ENCODE peak calls at places on chromosome 17, in five cellular contexts. One of them, this sample, is unnamed.

GRCh38 chr17:40534431-40535189 is 30.7 kb downstream of the CCR7 start:
- DNase-seq in HFF-Myc: no peak
- DNase-seq in IMR-90: no peak
- DNase-seq in fibroblast of the aortic adventitia: peak; percentile 49
- DNase-seq in choroid plexus epithelial cell: peak; percentile 61
- DNase-seq in this sample: peak; percentile 54

GRCh38 chr17:79258843-79259242 is 184.2 kb downstream of the ENGASE start:
- DNase-seq in HFF-Myc: no peak
- DNase-seq in IMR-90: no peak
- DNase-seq in fibroblast of the aortic adventitia: no peak
- DNase-seq in choroid plexus epithelial cell: no peak
- DNase-seq in this sample: no peak

GRCh38 chr17:61568219-61569072 is 22.6 kb downstream of the NACA2 start:
- DNase-seq in HFF-Myc: no peak
- DNase-seq in IMR-90: no peak
- DNase-seq in fibroblast of the aortic adventitia: no peak
- DNase-seq in choroid plexus epithelial cell: no peak
- DNase-seq in this sample: no peak

GRCh38 chr17:321386-321941 is 31.1 kb downstream of the RPH3AL start:
- DNase-seq in HFF-Myc: no peak
- DNase-seq in IMR-90: no peak
- DNase-seq in fibroblast of the aortic adventitia: no peak
- DNase-seq in choroid plexus epithelial cell: no peak
- DNase-seq in this sample: no peak

GRCh38 chr17:48068491-48068961 is 20.4 kb downstream of the NFE2L1 start:
- DNase-seq in HFF-Myc: no peak
- DNase-seq in IMR-90: peak; percentile 65
- DNase-seq in fibroblast of the aortic adventitia: peak; percentile 59
- DNase-seq in choroid plexus epithelial cell: peak; percentile 56
- DNase-seq in this sample: peak; percentile 47

GRCh38 chr17:50056217-50056960 is 479 bp downstream of the ITGA3 start:
- DNase-seq in HFF-Myc: no peak
- DNase-seq in IMR-90: peak; percentile 69
- DNase-seq in fibroblast of the aortic adventitia: peak; percentile 58
- DNase-seq in choroid plexus epithelial cell: peak; percentile 78
- DNase-seq in this sample: no peak

GRCh38 chr17:51347851-51348584 is 87.7 kb downstream of the UTP18 start:
- DNase-seq in HFF-Myc: no peak
- DNase-seq in IMR-90: no peak
- DNase-seq in fibroblast of the aortic adventitia: no peak
- DNase-seq in choroid plexus epithelial cell: no peak
- DNase-seq in this sample: no peak

GRCh38 chr17:61389670-61390478 is 9.8 kb upstream of the TBX2 start:
- DNase-seq in HFF-Myc: no peak
- DNase-seq in IMR-90: peak; percentile 41
- DNase-seq in fibroblast of the aortic adventitia: peak; percentile 41
- DNase-seq in choroid plexus epithelial cell: peak; percentile 63
- DNase-seq in this sample: peak; percentile 61

GRCh38 chr17:44738214-44738906 is 20.4 kb upstream of the ADAM11 start:
- DNase-seq in HFF-Myc: no peak
- DNase-seq in IMR-90: peak; percentile 49
- DNase-seq in fibroblast of the aortic adventitia: no peak
- DNase-seq in choroid plexus epithelial cell: no peak
- DNase-seq in this sample: peak; percentile 63

GRCh38 chr17:67260051-67260987 is 15.3 kb upstream of the HELZ start:
- DNase-seq in HFF-Myc: peak; percentile 38
- DNase-seq in IMR-90: peak; percentile 75
- DNase-seq in fibroblast of the aortic adventitia: peak; percentile 88
- DNase-seq in choroid plexus epithelial cell: peak; percentile 97
- DNase-seq in this sample: peak; percentile 91

GRCh38 chr17:57866319-57866718 is 16.5 kb upstream of the MRPS23 start:
- DNase-seq in HFF-Myc: no peak
- DNase-seq in IMR-90: no peak
- DNase-seq in fibroblast of the aortic adventitia: no peak
- DNase-seq in choroid plexus epithelial cell: no peak
- DNase-seq in this sample: no peak

GRCh38 chr17:77247609-77248008 is 106.8 kb downstream of the SEC14L1 start:
- DNase-seq in HFF-Myc: no peak
- DNase-seq in IMR-90: no peak
- DNase-seq in fibroblast of the aortic adventitia: no peak
- DNase-seq in choroid plexus epithelial cell: no peak
- DNase-seq in this sample: no peak
- H3K4me3 ChIP-seq in HFF-Myc: no peak overlapping the region
- H3K4me3 ChIP-seq in IMR-90: no peak overlapping the region
- H3K4me3 ChIP-seq in fibroblast of the aortic adventitia: no peak overlapping the region
- H3K4me3 ChIP-seq in choroid plexus epithelial cell: no peak overlapping the region
- H3K4me3 ChIP-seq in this sample: no peak overlapping the region

GRCh38 chr17:81804559-81805399 is 829 bp downstream of the GCGR start:
- DNase-seq in HFF-Myc: no peak
- DNase-seq in IMR-90: no peak
- DNase-seq in fibroblast of the aortic adventitia: no peak
- DNase-seq in choroid plexus epithelial cell: no peak
- DNase-seq in this sample: no peak

GRCh38 chr17:81802856-81803643 is 900 bp upstream of the GCGR start:
- DNase-seq in HFF-Myc: no peak
- DNase-seq in IMR-90: no peak
- DNase-seq in fibroblast of the aortic adventitia: no peak
- DNase-seq in choroid plexus epithelial cell: no peak
- DNase-seq in this sample: no peak

GRCh38 chr17:81802048-81802758 is 1.7 kb upstream of the GCGR start:
- DNase-seq in HFF-Myc: no peak
- DNase-seq in IMR-90: no peak
- DNase-seq in fibroblast of the aortic adventitia: no peak
- DNase-seq in choroid plexus epithelial cell: no peak
- DNase-seq in this sample: no peak

GRCh38 chr17:81805707-81806460 is 1.9 kb downstream of the GCGR start:
- DNase-seq in HFF-Myc: no peak
- DNase-seq in IMR-90: no peak
- DNase-seq in fibroblast of the aortic adventitia: no peak
- DNase-seq in choroid plexus epithelial cell: no peak
- DNase-seq in this sample: no peak

DNA sequence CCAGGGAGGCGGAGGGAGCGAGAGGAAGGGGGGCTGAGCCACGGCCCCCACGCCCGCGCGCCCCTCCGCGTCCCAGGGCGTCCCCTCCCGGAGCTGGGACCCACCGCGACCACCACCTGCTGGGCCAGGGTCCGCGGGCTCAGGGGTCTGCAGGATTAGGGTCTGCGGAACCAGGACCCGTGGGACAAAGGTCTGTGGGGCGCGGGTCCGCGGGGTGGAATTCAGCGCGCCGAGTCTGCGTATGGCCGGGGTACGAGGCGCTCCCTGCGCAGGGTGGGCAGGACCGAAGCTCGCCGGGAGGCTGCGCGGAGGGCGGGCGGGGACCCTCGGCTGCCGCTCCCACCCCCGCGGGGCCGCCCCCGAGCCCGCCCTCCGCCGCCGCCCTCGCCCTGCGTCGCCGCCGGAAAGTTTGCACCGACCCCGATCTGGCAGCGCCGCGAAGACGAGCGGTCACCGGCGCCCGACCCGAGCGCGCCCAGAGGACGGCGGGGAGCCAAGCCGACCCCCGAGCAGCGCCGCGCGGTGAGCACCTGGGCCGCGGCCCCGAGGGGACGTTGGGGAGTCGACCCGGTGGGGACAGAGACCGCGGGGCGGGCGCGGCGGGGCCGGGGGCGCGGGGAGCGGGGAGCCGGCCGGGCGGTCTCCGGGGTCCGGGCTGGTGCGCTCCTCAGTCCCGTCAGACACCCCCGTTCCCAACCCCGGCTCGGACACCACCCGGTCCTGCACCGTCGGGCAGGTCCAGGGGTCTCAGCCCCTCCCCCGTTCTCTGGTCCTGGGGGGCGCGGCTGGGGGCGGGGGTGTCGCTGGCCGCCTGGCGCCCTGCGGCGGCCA is at the start of gene GCGR:
- DNase-seq in HFF-Myc: no peak
- DNase-seq in IMR-90: no peak
- DNase-seq in fibroblast of the aortic adventitia: no peak
- DNase-seq in choroid plexus epithelial cell: no peak
- DNase-seq in this sample: no peak
- TF ChIP-seq CTCF in HFF-Myc: no peak
- TF ChIP-seq CTCF in IMR-90: no peak
- TF ChIP-seq CTCF in fibroblast of the aortic adventitia: no peak
- TF ChIP-seq CTCF in choroid plexus epithelial cell: no peak
- TF ChIP-seq CTCF in this sample: no peak

GRCh38 chr17:9205520-9206159 is 184.3 kb downstream of the NTN1 start:
- DNase-seq in HFF-Myc: no peak
- DNase-seq in IMR-90: no peak
- DNase-seq in fibroblast of the aortic adventitia: no peak
- DNase-seq in choroid plexus epithelial cell: no peak
- DNase-seq in this sample: no peak

GRCh38 chr17:9206160-9206988 is 185.1 kb downstream of the NTN1 start:
- DNase-seq in HFF-Myc: no peak
- DNase-seq in IMR-90: no peak
- DNase-seq in fibroblast of the aortic adventitia: peak; percentile 5
- DNase-seq in choroid plexus epithelial cell: no peak
- DNase-seq in this sample: peak; percentile 22

GRCh38 chr17:9204623-9205329 is 183.5 kb downstream of the NTN1 start:
- DNase-seq in HFF-Myc: no peak
- DNase-seq in IMR-90: no peak
- DNase-seq in fibroblast of the aortic adventitia: no peak
- DNase-seq in choroid plexus epithelial cell: no peak
- DNase-seq in this sample: no peak

GRCh38 chr17:9208381-9208780 is 187.1 kb downstream of the NTN1 start:
- DNase-seq in HFF-Myc: no peak
- DNase-seq in IMR-90: no peak
- DNase-seq in fibroblast of the aortic adventitia: no peak
- DNase-seq in choroid plexus epithelial cell: no peak
- DNase-seq in this sample: no peak

GRCh38 chr17:9206989-9207317 is 185.6 kb downstream of the NTN1 start:
- DNase-seq in HFF-Myc: no peak
- DNase-seq in IMR-90: no peak
- DNase-seq in fibroblast of the aortic adventitia: no peak
- DNase-seq in choroid plexus epithelial cell: no peak
- DNase-seq in this sample: no peak
- H3K4me3 ChIP-seq in HFF-Myc: no peak overlapping the region
- H3K4me3 ChIP-seq in IMR-90: no peak overlapping the region
- H3K4me3 ChIP-seq in fibroblast of the aortic adventitia: no peak overlapping the region
- H3K4me3 ChIP-seq in choroid plexus epithelial cell: no peak overlapping the region
- H3K4me3 ChIP-seq in this sample: no peak overlapping the region

GRCh38 chr17:75289122-75289831 is at the start of gene SLC25A19:
- DNase-seq in HFF-Myc: peak; percentile 98
- DNase-seq in IMR-90: peak; percentile 98
- DNase-seq in fibroblast of the aortic adventitia: peak; percentile 99
- DNase-seq in choroid plexus epithelial cell: peak; percentile 100
- DNase-seq in this sample: peak; percentile 100
- TF ChIP-seq CTCF in HFF-Myc: no peak
- TF ChIP-seq CTCF in IMR-90: peak; percentile 19
- TF ChIP-seq CTCF in fibroblast of the aortic adventitia: no peak
- TF ChIP-seq CTCF in choroid plexus epithelial cell: no peak
- TF ChIP-seq CTCF in this sample: no peak